ENCODE peak calls at places on chromosomes 5 and 9, in five cellular contexts. U is NB4, Z is heart left ventricle, Q is HCT116, D is transverse colon. J is an unnamed sample.
A peak's percentile ranks its signal among the peaks of the same experiment; 100 is the strongest.

GRCh38 chr9:93089481-93089991 is 6.5 kb upstream of the CARD19 start:
- DNase-seq in U (no peak), Q (no peak), D (no peak), Z (no peak), J (no peak)

GRCh38 chr5:131758520-131758900 is 38.3 kb downstream of the FNIP1 start:
- DNase-seq in U (no peak), Z (no peak), Q (no peak), D (no peak), J (peak; percentile 16)

GRCh38 chr5:154849791-154850201 is 607 bp downstream of the FAXDC2 start:
- DNase-seq in U (peak; percentile 54), Q (no peak), Z (no peak), D (no peak), J (peak; percentile 39)

GRCh38 chr5:114330916-114331531 is 30.8 kb upstream of the KCNN2 start:
- DNase-seq in Q (no peak), Z (no peak), U (no peak), D (no peak), J (no peak)

GRCh38 chr9:105242557-105242956 is 1.9 kb upstream of the SLC44A1 start:
- DNase-seq in U (no peak), D (no peak), Q (no peak), Z (no peak), J (peak; percentile 12)

GRCh38 chr5:93022770-93023169 is 558.2 kb downstream of the NR2F1-AS1 start:
- DNase-seq in Z (no peak), Q (no peak), D (no peak), U (no peak), J (no peak)

GRCh38 chr5:74974451-74975089 is 77.8 kb downstream of the GCNT4 start:
- DNase-seq in U (no peak), Z (no peak), Q (no peak), D (no peak), J (no peak)

GRCh38 chr9:100355561-100355960 is 2.8 kb upstream of the TEX10 start:
- DNase-seq in Z (no peak), Q (no peak), U (peak; percentile 16), D (no peak), J (no peak)

GRCh38 chr9:136296434-136297015 is 7.4 kb downstream of the CCDC187 start:
- DNase-seq in Q (no peak), U (no peak), D (no peak), Z (no peak), J (no peak)

GRCh38 chr5:73797142-73797530 is 171.1 kb downstream of the ARHGEF28 start:
- DNase-seq in U (no peak), Z (no peak), D (no peak), Q (no peak), J (no peak)

GRCh38 chr5:126525630-126526245 is 69.3 kb downstream of the ALDH7A1 start:
- DNase-seq in Q (peak; percentile 12), Z (peak; percentile 71), D (peak; percentile 79), U (no peak), J (no peak)

GRCh38 chr5:113376640-113377039 is 58.1 kb downstream of the TSSK1B start:
- DNase-seq in U (no peak), D (no peak), Q (no peak), Z (no peak), J (no peak)

GRCh38 chr9:36772449-36773370 is 200.0 kb downstream of the MELK start:
- DNase-seq in Z (no peak), D (no peak), Q (no peak), U (peak; percentile 32), J (no peak)

GRCh38 chr5:75600535-75600934 is 10.7 kb upstream of the ANKDD1B start:
- DNase-seq in D (no peak), U (no peak), Q (no peak), Z (no peak), J (no peak)

GRCh38 chr9:91943876-91944470 is 6.1 kb downstream of the ROR2 start:
- DNase-seq in U (peak; percentile 22), Q (no peak), Z (no peak), D (no peak), J (no peak)

GRCh38 chr9:109906766-109907382 is 126.9 kb downstream of the PALM2AKAP2 start:
- DNase-seq in Q (no peak), Z (no peak), U (peak; percentile 24), D (no peak), J (no peak)

GRCh38 chr9:109903515-109904138 is 123.6 kb downstream of the PALM2AKAP2 start:
- DNase-seq in Q (peak; percentile 76), Z (peak; percentile 58), U (peak; percentile 79), D (peak; percentile 70), J (peak; percentile 70)

GRCh38 chr9:109904666-109905065 is 124.7 kb downstream of the PALM2AKAP2 start:
- DNase-seq in D (no peak), Z (no peak), U (no peak), Q (no peak), J (no peak)

GRCh38 chr9:109905472-109905871 is 125.5 kb downstream of the PALM2AKAP2 start:
- DNase-seq in Z (no peak), Q (no peak), D (no peak), U (no peak), J (no peak)

GRCh38 chr9:109901191-109901590 is 121.2 kb downstream of the PALM2AKAP2 start:
- DNase-seq in Q (no peak), D (no peak), U (no peak), Z (no peak), J (no peak)
- TF ChIP-seq POLR2A in Q (no peak), D (no peak), U (no peak), Z (no peak), J (no peak)

DNA sequence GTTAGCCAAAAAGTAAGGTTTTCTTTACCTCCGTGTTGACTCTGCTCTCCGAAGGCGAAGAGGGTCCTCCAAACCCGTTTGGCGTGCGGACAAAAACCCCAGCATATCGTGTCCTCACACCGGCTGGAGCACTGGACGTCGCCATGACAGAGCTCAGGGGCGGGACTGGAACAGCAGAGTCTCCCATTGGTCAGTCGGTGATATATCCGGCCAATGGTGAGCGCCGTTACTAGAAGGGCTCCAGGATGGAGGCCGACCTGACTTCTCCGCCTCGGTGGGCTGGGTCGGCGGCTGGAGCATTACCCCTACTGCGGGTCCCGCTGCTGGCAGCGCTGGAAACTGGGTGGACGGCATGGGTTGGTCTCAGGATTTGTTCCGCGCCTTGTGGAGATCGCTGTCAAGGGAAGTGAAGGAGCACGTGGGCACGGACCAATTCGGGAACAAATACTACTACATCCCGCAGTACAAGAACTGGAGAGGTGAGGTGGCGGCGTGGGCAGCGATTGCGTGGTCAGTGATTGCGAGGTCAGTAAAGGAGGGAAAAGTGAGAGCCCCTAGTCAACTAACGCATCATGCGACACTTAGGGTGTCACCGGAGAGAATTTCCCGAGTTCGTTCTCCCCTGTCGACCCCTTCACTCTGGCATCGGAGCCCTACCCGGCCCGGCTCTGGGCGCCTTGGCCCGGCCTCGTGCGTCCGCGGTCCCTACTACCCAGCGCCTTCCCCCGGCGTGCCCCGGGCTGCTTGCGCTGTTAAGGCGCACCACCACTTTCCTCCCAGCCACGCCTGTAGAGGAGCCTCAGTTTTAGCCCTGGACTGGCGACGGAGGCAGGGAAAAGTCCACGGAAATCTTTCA is at the start of the genes ERCC8 and NDUFAF2:
- DNase-seq in Z (peak; percentile 92), D (peak; percentile 92), Q (peak; percentile 84), U (peak; percentile 93), J (peak; percentile 94)
- TF ChIP-seq POLR2A in Z (peak; percentile 61), D (peak; percentile 57), Q (peak; percentile 52), U (peak; percentile 64), J (peak; percentile 83)

DNA sequence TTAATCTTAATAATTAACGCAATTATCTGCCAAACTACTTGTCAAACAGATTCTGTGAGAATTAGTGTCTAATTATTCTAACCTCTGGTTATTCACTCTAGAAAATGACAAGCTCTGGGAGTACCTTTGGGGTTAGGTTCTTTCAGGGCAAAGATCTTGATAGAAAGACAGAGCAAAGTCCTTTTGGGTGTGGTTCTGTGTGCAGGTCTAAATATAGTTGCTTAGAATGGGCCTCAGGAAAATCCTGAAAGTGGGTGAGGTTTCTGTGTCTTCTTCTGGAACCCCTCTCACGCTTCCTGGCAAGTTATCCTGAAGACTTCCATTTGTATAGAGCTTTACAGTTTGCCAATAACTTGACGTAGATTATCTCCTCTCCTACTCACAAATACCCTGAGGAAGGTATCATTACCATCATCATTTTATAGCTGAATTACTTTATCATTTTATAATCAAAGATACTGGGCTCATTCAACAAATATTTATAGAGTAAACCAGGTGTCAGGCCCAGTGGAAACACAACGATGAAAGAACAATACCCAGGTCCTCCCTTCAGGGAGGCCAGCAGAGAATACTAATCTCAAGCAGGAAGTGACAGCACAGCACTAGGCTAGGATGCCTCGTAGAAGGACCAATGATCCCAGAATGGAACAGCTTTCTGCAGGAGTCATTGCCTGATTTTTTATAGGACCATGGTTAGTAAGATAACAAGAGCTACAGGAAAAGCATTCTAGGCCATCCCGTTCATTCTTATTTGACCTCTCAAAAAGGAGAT is 27.6 kb upstream of the LHFPL2 start:
- DNase-seq in U (no peak), Q (no peak), Z (no peak), D (peak; percentile 43), J (no peak)
- TF ChIP-seq POLR2A in U (no peak), Q (no peak), Z (no peak), D (no peak), J (no peak)

DNA sequence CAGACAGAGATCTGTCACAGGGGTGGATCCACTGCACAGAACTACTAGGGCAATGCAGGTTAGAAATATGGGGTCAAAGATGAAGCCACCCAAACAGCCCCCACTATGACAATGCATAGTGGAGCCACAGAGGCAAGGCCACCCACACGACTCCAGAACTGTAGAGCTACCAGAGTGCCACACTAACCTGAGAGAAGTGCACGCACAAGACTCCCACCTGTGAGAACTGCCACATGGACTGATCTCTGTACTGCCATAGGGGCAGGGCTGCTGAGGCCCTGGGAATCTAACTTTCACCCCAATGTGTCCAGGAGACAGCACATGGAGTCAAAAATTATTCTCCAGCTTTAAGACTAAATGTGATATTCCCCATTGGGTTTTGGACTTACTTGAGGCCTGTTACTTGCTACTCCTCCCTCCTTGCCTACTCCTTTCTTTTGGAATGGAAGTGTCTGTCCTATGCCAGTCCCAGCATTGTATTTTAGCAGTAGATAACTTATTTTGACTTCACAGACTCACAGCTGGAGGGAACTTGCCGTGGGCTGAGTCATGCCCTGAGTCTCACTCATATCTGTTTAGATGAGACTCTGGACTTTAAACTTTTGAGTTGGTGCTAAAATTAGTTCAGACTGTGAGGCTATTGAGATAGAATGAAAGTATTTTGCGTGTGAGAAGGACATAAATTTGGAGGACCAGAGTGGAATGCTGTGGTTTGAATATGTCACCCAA is 853.3 kb downstream of the MAT2B start:
- DNase-seq in U (no peak), Q (no peak), D (no peak), Z (no peak), J (peak; percentile 75)
- TF ChIP-seq POLR2A in U (no peak), Q (no peak), D (no peak), Z (no peak), J (no peak)

DNA sequence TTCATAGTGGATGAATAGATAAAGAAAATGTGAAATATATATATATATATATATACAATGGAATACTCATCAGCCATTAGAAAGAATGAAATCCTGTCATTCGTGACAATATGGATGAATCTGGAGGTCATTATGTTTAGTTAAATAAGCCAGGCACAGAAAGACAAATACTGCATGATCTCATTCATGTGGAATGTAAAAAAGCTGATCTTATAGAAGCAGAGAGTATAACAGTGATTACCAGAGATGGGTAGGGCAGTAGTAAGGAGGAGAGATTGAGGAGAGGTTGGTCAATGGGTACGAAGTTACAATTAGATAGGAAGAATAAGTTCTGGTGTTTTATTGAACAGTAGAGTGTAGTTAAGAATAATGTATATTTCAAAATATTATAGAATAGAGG is 19.7 kb upstream of the PCDHAC2 start:
- DNase-seq in U (no peak), D (no peak), Q (no peak), Z (no peak), J (no peak)
- TF ChIP-seq POLR2A in U (no peak), D (no peak), Q (no peak), Z (no peak), J (no peak)

J was measured in erythroblast.